ENCODE peak calls at places on chromosomes 4 and X, in six cellular contexts. B is GM12878, X is H1, C is SK-N-SH, W is transverse colon, V is suprapubic skin. K is an unnamed sample.
A peak's percentile ranks its signal among the peaks of the same experiment; 100 is the strongest.

GRCh38 chr4:2802618-2803531 is 10.0 kb downstream of the SH3BP2 start:
- DNase-seq in B (no peak), X (no peak), C (no peak), W (peak; percentile 7), V (peak; percentile 62), K (peak; percentile 54)

GRCh38 chr4:24775750-24776149 is 19.6 kb upstream of the SOD3 start:
- DNase-seq in B (no peak), X (no peak), C (no peak), W (no peak), V (no peak), K (no peak)

GRCh38 chr4:140135529-140136021 is 18.4 kb downstream of the MAML3 start:
- DNase-seq in B (no peak), X (no peak), C (peak; percentile 84), W (peak; percentile 15), V (no peak), K (peak; percentile 75)

GRCh38 chr4:166006217-166006616 is 133.2 kb downstream of the TLL1 start:
- DNase-seq in B (no peak), X (no peak), C (no peak), W (no peak), V (no peak), K (no peak)

GRCh38 chr4:138751290-138751689 is 264.3 kb upstream of the NOCT start:
- DNase-seq in B (no peak), X (no peak), C (no peak), W (no peak), V (no peak), K (no peak)

GRCh38 chrX:96918864-96919263 is 35.2 kb downstream of the RPA4 start:
- DNase-seq in B (no peak), X (no peak), C (no peak), W (no peak), V (no peak), K (no peak)

GRCh38 chr4:41512604-41513003 is 25.4 kb upstream of the LIMCH1 start:
- DNase-seq in B (no peak), X (no peak), C (no peak), W (no peak), V (no peak), K (no peak)

GRCh38 chr4:140693577-140693976 is 62.6 kb downstream of the TBC1D9 start:
- DNase-seq in B (no peak), X (no peak), C (no peak), W (no peak), V (no peak), K (no peak)

GRCh38 chr4:41120297-41121217 is 93.8 kb downstream of the APBB2 start:
- DNase-seq in B (no peak), X (no peak), C (no peak), W (peak; percentile 45), V (peak; percentile 70), K (peak; percentile 92)

GRCh38 chr4:183721207-183722081 is 62.4 kb downstream of the TRAPPC11 start:
- DNase-seq in B (no peak), X (peak; percentile 10), C (peak; percentile 74), W (peak; percentile 83), V (no peak), K (no peak)

GRCh38 chr4:88138561-88138960 is 19.9 kb downstream of the ABCG2 start:
- DNase-seq in B (no peak), X (no peak), C (no peak), W (no peak), V (no peak), K (no peak)

DNA sequence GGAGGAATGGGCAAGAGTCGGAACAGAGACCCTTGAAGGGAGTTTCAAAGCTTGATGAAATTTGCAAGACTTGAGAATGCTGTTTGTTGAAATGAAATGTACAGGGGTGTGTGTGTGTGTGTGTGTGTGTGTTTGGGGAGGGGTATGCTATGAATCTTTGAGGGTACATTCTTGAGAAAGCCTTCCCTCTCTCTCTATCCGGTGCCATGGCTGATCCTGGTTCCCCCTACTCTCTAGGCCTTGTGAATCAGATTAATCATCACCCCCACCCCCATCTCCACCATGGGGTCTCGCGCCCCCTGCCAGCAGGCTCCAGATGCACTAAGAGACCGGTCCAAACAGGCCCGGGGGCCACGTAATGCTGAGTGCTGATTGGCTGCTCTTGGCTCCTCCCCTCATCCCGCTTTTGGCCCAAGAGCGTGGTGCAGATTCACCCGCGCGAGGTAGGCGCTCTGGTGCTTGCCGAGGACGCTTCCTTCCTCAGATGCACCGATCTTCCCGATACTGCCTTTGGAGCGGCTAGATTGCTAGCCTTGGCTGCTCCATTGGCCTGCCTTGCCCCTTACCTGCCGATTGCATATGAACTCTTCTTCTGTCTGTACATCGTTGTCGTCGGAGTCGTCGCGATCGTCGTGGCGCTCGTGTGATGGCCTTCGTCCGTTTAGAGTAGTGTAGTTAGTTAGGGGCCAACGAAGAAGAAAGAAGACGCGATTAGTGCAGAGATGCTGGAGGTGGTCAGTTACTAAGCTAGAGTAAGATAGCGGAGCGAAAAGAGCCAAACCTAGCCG is at the start of gene HTR2C:
- DNase-seq in B (no peak), X (no peak), C (peak; percentile 44), W (no peak), V (no peak), K (no peak)
- TF ChIP-seq POLR2AphosphoS5 in B (no peak), X (peak; percentile 29), C (no peak), W (no peak), V (no peak), K (no peak)

GRCh38 chr4:158962396-158962795 is 140.5 kb upstream of the RAPGEF2 start:
- DNase-seq in B (no peak), X (no peak), C (no peak), W (no peak), V (no peak), K (no peak)
- TF ChIP-seq EP300 in B (no peak), X (no peak), C (no peak), W (no peak), V (no peak), K (no peak)

GRCh38 chrX:69670001-69670555 is 54.2 kb downstream of the EDA start:
- DNase-seq in B (no peak), X (no peak), C (no peak), W (no peak), V (no peak), K (no peak)

GRCh38 chrX:69664693-69665092 is 48.8 kb downstream of the EDA start:
- DNase-seq in B (no peak), X (no peak), C (no peak), W (no peak), V (no peak), K (no peak)
- H3K27me3 ChIP-seq in B (no peaks in the 10 kb centered on the region), X (no peaks in the 10 kb centered on the region), C (no peaks in the 10 kb centered on the region), W (no peaks in the 10 kb centered on the region), V (no peaks in the 10 kb centered on the region), K (no peaks in the 10 kb centered on the region)

GRCh38 chr4:169133932-169134331 is 123.9 kb upstream of the CBR4 start:
- DNase-seq in B (no peak), X (no peak), C (no peak), W (no peak), V (no peak), K (no peak)
- TF ChIP-seq POLR2AphosphoS5 in B (no peak), X (no peak), C (no peak), W (no peak), V (no peak), K (no peak)

GRCh38 chr4:103198111-103198765 is at the start of gene CENPE:
- DNase-seq in B (peak; percentile 61), X (peak; percentile 69), C (peak; percentile 88), W (peak; percentile 88), V (peak; percentile 88), K (peak; percentile 90)
- TF ChIP-seq EP300 in B (peak; percentile 28), X (peak; percentile 100), C (no peak), W (no peak), V (no peak), K (no peak)

DNA sequence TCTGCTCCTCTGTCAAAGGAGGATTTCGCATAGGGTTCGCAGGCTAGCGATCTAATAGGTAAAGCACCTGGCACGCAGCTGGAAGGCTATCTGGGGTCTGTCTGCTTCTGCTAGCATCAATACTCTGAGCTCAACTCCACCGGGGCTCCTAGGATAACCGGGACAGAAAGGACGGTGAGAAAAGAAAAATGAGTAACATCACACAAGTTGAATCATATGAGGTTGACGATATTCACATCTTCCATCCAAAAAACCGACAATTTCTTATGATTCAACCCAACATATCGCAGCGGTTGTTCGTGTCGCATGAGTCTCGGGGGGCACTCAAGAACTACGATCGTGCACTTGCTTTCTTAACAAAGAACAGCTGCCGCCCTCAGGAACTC is 1.8 kb downstream of the PROM1 start:
- DNase-seq in B (no peak), X (no peak), C (peak; percentile 27), W (no peak), V (no peak), K (no peak)
- H3K27me3 ChIP-seq in B (peaks cover 16% of the 10 kb centered on the region), X (no peaks in the 10 kb centered on the region), C (peaks cover 39% of the 10 kb centered on the region), W (peaks cover 49% of the 10 kb centered on the region), V (peaks cover 73% of the 10 kb centered on the region), K (peaks cover 18% of the 10 kb centered on the region)

GRCh38 chr4:125389713-125390112 is 75.0 kb downstream of the FAT4 start:
- DNase-seq in B (no peak), X (no peak), C (no peak), W (no peak), V (no peak), K (no peak)

GRCh38 chr4:125390727-125391126 is 76.0 kb downstream of the FAT4 start:
- DNase-seq in B (no peak), X (no peak), C (no peak), W (no peak), V (no peak), K (no peak)

GRCh38 chr4:125387770-125388169 is 73.0 kb downstream of the FAT4 start:
- DNase-seq in B (no peak), X (no peak), C (no peak), W (no peak), V (no peak), K (no peak)

GRCh38 chr4:125388653-125389052 is 73.9 kb downstream of the FAT4 start:
- DNase-seq in B (no peak), X (no peak), C (no peak), W (no peak), V (no peak), K (no peak)

GRCh38 chr4:125390126-125390525 is 75.4 kb downstream of the FAT4 start:
- DNase-seq in B (no peak), X (no peak), C (no peak), W (no peak), V (no peak), K (no peak)
- TF ChIP-seq POLR2AphosphoS5 in B (no peak), X (no peak), C (no peak), W (no peak), V (no peak), K (no peak)

GRCh38 chr4:189185810-189186432 is 754.8 kb upstream of the FRG1 start:
- DNase-seq in B (no peak), X (peak; percentile 76), C (no peak), W (no peak), V (no peak), K (no peak)

DNA sequence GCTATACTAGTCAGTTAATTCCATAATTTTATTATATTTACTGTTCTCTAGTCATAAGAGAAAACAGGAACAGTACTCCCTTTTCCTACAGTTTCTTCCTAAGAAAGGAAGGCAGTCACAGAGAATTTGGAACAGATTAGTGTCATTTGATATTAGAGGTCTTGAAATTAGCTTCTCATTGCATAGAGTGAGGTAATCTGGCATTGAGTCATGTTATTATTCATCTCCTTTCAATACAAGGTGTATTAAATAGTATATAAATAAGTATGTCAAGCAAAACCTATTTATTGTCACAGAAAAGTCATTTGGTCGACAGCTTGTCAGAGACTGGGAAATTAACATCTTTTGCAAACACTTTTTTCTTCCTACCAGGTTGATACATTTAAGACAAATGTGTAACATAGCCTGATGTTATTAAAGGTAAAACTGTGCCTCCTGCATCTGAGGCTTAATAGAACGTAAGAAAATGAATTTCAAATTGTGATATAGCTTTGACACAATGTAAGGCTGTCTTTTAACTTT is 753.1 kb upstream of the FRG1 start:
- DNase-seq in B (no peak), X (no peak), C (no peak), W (no peak), V (no peak), K (no peak)
- TF ChIP-seq EP300 in B (no peak), X (no peak), C (no peak), W (no peak), V (no peak), K (no peak)

K was measured in sigmoid colon.